ENCODE peak calls at places on chromosomes 16 and 17, in five cellular contexts. W is aorta, S is fibroblast of lung, Q is H7, B is ovary. L is an unnamed sample.

GRCh38 chr16:72924918-72925630 is 122.9 kb downstream of the ZFHX3 start:
- DNase-seq in Q (no peak), S (no peak), W (no peak), B (no peak), L (no peak)

GRCh38 chr17:8189041-8189710 is 804 bp downstream of the BORCS6 start:
- DNase-seq in S (peak; percentile 24), Q (no peak), W (peak; percentile 62), B (no peak), L (no peak)

GRCh38 chr16:89600427-89600826 is 13.0 kb upstream of the DPEP1 start:
- DNase-seq in S (no peak), W (no peak), Q (no peak), B (no peak), L (no peak)

GRCh38 chr17:62322313-62322712 is 58.0 kb upstream of the EFCAB3 start:
- DNase-seq in Q (no peak), W (no peak), B (no peak), S (no peak), L (no peak)

GRCh38 chr17:63564562-63564961 is 14.3 kb downstream of the DCAF7 start:
- DNase-seq in B (no peak), W (no peak), S (no peak), Q (no peak), L (no peak)

GRCh38 chr17:15920758-15921239 is 24.1 kb upstream of the ADORA2B start:
- DNase-seq in S (peak; percentile 97), B (no peak), W (no peak), Q (no peak), L (peak; percentile 96)

GRCh38 chr17:49404371-49404770 is 10.3 kb downstream of the PHB1 start:
- DNase-seq in S (no peak), Q (no peak), W (no peak), B (no peak), L (no peak)

GRCh38 chr16:46737621-46738214 is 10.4 kb downstream of the MYLK3 start:
- DNase-seq in S (no peak), W (no peak), Q (peak; percentile 35), B (no peak), L (no peak)

GRCh38 chr17:969767-970387 is 9.7 kb downstream of the NXN start:
- DNase-seq in B (no peak), Q (peak; percentile 62), S (no peak), W (no peak), L (no peak)

GRCh38 chr16:19804538-19805323 is 79.9 kb downstream of the GPRC5B start:
- DNase-seq in S (peak; percentile 3), W (peak; percentile 81), B (no peak), Q (peak; percentile 42), L (no peak)

GRCh38 chr16:51434567-51435198 is 283.6 kb upstream of the SALL1 start:
- DNase-seq in S (no peak), B (no peak), W (no peak), Q (no peak), L (no peak)

GRCh38 chr17:47872651-47873161 is 21.7 kb upstream of the SP6 start:
- DNase-seq in Q (peak; percentile 84), W (no peak), S (peak; percentile 63), B (no peak), L (no peak)

GRCh38 chr17:28426081-28426519 is 20.1 kb upstream of the SLC46A1 start:
- DNase-seq in Q (peak; percentile 74), B (no peak), S (no peak), W (no peak), L (peak; percentile 29)

GRCh38 chr16:69727916-69728270 is 1.5 kb upstream of the NQO1 start:
- DNase-seq in Q (no peak), B (no peak), S (no peak), W (no peak), L (peak; percentile 32)

GRCh38 chr16:81553080-81553813 is 108.6 kb downstream of the CMIP start:
- DNase-seq in W (peak; percentile 50), S (peak; percentile 71), Q (peak; percentile 65), B (no peak), L (no peak)

GRCh38 chr17:80279895-80280294 is 19.2 kb downstream of the RNF213 start:
- DNase-seq in W (peak; percentile 79), S (peak; percentile 90), B (peak; percentile 79), Q (peak; percentile 26), L (no peak)

GRCh38 chr16:27624154-27625049 is 74.5 kb downstream of the KATNIP start:
- DNase-seq in W (no peak), B (no peak), Q (no peak), S (no peak), L (no peak)

GRCh38 chr17:29412780-29413565 is 22.8 kb downstream of the TAOK1 start:
- DNase-seq in B (no peak), Q (no peak), S (peak; percentile 89), W (no peak), L (peak; percentile 39)

GRCh38 chr17:27544350-27545131 is 86.4 kb upstream of the LGALS9 start:
- DNase-seq in S (peak; percentile 94), B (no peak), Q (no peak), W (no peak), L (peak; percentile 89)

GRCh38 chr16:77324727-77325126 is 110.1 kb downstream of the ADAMTS18 start:
- DNase-seq in S (no peak), Q (no peak), B (no peak), W (no peak), L (no peak)

GRCh38 chr17:71176928-71177443 is 943.8 kb upstream of the SOX9 start:
- DNase-seq in S (no peak), B (no peak), Q (no peak), W (no peak), L (no peak)

GRCh38 chr17:74524751-74525725 is 6.2 kb downstream of the CD300LB start:
- DNase-seq in S (no peak), B (no peak), W (peak; percentile 24), Q (no peak), L (no peak)

GRCh38 chr16:67082100-67082499 is 27.6 kb upstream of the PHAF1 start:
- DNase-seq in Q (no peak), S (no peak), W (no peak), B (no peak), L (no peak)

GRCh38 chr16:27436921-27437650 is 35.1 kb downstream of the IL21R start:
- DNase-seq in B (no peak), W (no peak), Q (no peak), S (no peak), L (no peak)

GRCh38 chr16:50293994-50294855 is 27.9 kb downstream of the ADCY7 start:
- DNase-seq in S (no peak), B (no peak), W (no peak), Q (no peak), L (no peak)

GRCh38 chr16:57837305-57838125 is 35.2 kb upstream of the KIFC3 start:
- DNase-seq in Q (no peak), W (no peak), S (no peak), B (no peak), L (no peak)

GRCh38 chr17:79154446-79154845 is 79.8 kb downstream of the ENGASE start:
- DNase-seq in Q (no peak), B (no peak), W (no peak), S (no peak), L (no peak)

GRCh38 chr16:87661561-87661960 is 59.3 kb downstream of the JPH3 start:
- DNase-seq in B (no peak), W (peak; percentile 66), Q (peak; percentile 94), S (peak; percentile 29), L (no peak)

GRCh38 chr16:74591914-74592650 is 14.8 kb downstream of the GLG1 start:
- DNase-seq in B (no peak), Q (no peak), S (no peak), W (no peak), L (no peak)

GRCh38 chr17:30323895-30324319 is 9.9 kb downstream of the TMIGD1 start:
- DNase-seq in W (peak; percentile 64), Q (no peak), S (peak; percentile 49), B (no peak), L (peak; percentile 49)

GRCh38 chr17:11671151-11671550 is 72.9 kb downstream of the DNAH9 start:
- DNase-seq in W (no peak), S (no peak), Q (no peak), B (no peak), L (no peak)